ENCODE peak calls at places on chromosome 10, in eight cellular contexts. Z is AG10803, A is psoas muscle, W is mammary epithelial cell, K is mesothelial cell of epicardium, T is AG04450, D is body of pancreas, H is cardiac muscle cell. Y is an unnamed sample.

GRCh38 chr10:95502377-95502776 is 58.8 kb downstream of the SORBS1 start:
- DNase-seq in Z (no peak), A (no peak), W (no peak), K (no peak), T (no peak), D (no peak), H (no peak), Y (no peak)

GRCh38 chr10:85548038-85548437 is 818.6 kb downstream of the GRID1 start:
- DNase-seq in Z (peak), A (no peak), W (peak), K (no peak), T (no peak), D (peak), H (peak), Y (no peak)

GRCh38 chr10:128318366-128318765 is 192.1 kb upstream of the MKI67 start:
- DNase-seq in Z (no peak), A (no peak), W (no peak), K (no peak), T (no peak), D (no peak), H (peak), Y (no peak)

GRCh38 chr10:71161429-71161828 is 50.9 kb upstream of the UNC5B start:
- DNase-seq in Z (no peak), A (no peak), W (peak), K (no peak), T (no peak), D (no peak), H (no peak), Y (no peak)

GRCh38 chr10:20948723-20949327 is 51.7 kb upstream of the NEBL start:
- DNase-seq in Z (no peak), A (no peak), W (no peak), K (no peak), T (no peak), D (no peak), H (no peak), Y (no peak)

GRCh38 chr10:129498680-129499079 is 31.6 kb downstream of the MGMT start:
- DNase-seq in Z (no peak), A (no peak), W (no peak), K (no peak), T (no peak), D (no peak), H (no peak), Y (no peak)

GRCh38 chr10:30637881-30638467 is 8.4 kb upstream of the LYZL2 start:
- DNase-seq in Z (peak), A (no peak), W (peak), K (no peak), T (peak), D (no peak), H (no peak), Y (peak)

GRCh38 chr10:80407836-80408197 is 534 bp upstream of the PRXL2A start:
- DNase-seq in Z (no peak), A (peak), W (peak), K (no peak), T (no peak), D (peak), H (no peak), Y (no peak)

GRCh38 chr10:26556756-26557640 is 118.9 kb downstream of the APBB1IP start:
- DNase-seq in Z (peak), A (no peak), W (peak), K (no peak), T (no peak), D (peak), H (peak), Y (peak)

GRCh38 chr10:7457478-7458316 is 46.9 kb upstream of the SFMBT2 start:
- DNase-seq in Z (no peak), A (no peak), W (no peak), K (no peak), T (no peak), D (no peak), H (no peak), Y (no peak)

GRCh38 chr10:130745831-130746230 is 565.7 kb downstream of the TCERG1L start:
- DNase-seq in Z (no peak), A (peak), W (no peak), K (no peak), T (no peak), D (no peak), H (no peak), Y (no peak)

GRCh38 chr10:35794703-35795102 is 152.6 kb upstream of the FZD8 start:
- DNase-seq in Z (no peak), A (no peak), W (no peak), K (no peak), T (no peak), D (no peak), H (no peak), Y (no peak)

GRCh38 chr10:116122664-116123063 is 150.3 kb downstream of the GFRA1 start:
- DNase-seq in Z (no peak), A (no peak), W (no peak), K (no peak), T (no peak), D (no peak), H (no peak), Y (no peak)

DNA sequence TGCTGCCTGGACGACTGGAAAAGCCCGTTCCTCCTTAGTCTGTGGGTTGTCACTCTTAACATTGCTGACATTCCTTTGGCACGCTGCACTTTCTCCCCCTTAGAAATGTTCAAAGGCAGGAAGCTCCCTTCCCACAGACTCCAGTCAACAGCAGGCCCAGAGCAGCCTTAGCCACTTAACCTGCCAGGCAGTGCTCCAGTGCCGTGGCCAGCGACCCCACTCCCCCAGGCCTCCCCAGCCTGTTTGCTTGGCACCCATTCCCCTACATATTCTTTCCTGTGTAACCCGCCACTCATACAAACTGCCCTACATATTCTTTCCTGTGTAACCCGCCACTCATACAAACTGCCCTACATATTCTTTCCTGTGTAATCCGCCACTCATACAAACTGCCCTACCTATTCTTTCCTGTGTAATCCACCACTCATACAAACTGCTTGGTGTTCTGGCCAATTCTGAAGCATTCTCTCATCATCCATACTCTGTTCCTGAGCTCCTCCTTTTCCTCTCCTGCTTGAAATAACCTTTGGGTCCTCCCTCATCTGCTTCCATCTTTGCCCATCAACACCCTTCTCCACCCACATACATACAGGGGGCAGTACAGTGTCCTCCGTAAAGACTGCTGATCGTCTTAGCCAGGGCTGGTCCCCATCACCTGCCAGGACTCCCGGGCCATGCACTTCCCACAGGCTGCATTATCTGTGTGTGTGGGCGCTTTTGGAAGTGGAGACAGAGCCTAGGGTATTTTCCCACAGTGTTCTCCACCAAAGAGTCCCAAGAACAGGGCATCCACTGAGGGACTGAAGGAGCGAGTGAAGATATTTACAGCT is 57.3 kb downstream of the ADARB2 start:
- DNase-seq in Z (no peak), A (no peak), W (no peak), K (no peak), T (no peak), D (no peak), H (peak), Y (no peak)
- TF ChIP-seq CTCF in Z (no peak), A (no peak), W (no peak), K (no peak), T (no peak), D (no peak), H (no peak), Y (no peak)

DNA sequence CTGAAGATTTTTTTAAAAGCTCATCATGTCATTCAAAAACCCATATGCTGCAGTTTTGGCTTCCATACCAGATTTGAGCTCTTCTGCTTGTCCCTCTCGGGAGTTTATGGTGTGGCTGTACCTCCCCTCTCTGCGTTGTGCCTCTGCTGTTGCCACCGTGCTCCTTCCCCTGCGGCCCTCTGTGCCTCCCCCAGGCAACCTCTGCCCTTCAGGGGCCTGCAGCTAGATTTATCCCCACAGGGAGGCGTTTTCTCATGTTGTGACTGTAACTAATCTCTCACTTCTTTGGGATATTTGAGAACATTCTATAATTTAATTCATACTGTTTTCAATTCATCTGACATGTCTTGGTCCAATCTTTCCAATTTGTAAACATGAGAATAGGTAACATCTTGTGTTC is 52.7 kb downstream of the TASOR2 start:
- DNase-seq in Z (no peak), A (no peak), W (no peak), K (no peak), T (no peak), D (no peak), H (no peak), Y (no peak)
- TF ChIP-seq CTCF in Z (no peak), A (no peak), W (no peak), K (no peak), T (no peak), D (no peak), H (no peak), Y (no peak)

DNA sequence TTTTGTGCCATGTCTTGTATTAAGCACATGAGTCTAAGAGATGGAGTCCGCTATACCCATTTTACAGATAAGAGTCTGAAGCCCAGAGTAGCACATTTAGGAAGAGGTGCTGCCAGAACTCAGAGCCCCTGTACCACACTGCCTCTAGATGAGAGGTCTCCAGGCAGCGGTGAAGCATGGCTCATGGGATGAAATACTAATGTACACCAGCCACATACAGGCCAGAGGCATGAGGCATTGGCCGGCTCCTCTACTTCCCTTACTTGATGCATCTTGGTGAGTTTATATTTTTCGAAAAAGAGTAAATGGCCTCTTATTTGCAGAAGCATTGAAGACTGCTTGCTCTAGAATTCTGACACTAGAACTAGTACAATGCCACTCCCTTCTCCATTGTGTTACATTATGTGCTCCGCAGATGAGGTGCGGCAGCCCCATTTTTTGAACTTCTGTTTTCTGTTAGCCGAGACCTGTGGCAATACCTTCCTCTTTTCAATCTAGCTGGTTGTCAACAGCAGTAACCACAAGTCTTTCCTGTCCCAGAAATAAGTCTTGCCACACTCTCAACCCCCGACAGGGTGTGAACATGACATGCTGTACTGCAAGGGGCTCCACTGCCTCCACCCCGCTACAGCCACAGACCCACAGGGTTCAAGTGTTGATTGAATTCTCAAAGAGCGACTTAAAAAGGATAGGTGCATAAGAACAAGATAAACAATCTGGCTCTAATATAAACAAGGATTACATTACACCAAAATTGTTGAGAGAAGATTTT is 145.3 kb downstream of the CELF2 start:
- DNase-seq in Z (no peak), A (peak), W (no peak), K (no peak), T (no peak), D (peak), H (peak), Y (no peak)
- TF ChIP-seq CTCF in Z (no peak), A (no peak), W (no peak), K (no peak), T (no peak), D (no peak), H (no peak), Y (no peak)

DNA sequence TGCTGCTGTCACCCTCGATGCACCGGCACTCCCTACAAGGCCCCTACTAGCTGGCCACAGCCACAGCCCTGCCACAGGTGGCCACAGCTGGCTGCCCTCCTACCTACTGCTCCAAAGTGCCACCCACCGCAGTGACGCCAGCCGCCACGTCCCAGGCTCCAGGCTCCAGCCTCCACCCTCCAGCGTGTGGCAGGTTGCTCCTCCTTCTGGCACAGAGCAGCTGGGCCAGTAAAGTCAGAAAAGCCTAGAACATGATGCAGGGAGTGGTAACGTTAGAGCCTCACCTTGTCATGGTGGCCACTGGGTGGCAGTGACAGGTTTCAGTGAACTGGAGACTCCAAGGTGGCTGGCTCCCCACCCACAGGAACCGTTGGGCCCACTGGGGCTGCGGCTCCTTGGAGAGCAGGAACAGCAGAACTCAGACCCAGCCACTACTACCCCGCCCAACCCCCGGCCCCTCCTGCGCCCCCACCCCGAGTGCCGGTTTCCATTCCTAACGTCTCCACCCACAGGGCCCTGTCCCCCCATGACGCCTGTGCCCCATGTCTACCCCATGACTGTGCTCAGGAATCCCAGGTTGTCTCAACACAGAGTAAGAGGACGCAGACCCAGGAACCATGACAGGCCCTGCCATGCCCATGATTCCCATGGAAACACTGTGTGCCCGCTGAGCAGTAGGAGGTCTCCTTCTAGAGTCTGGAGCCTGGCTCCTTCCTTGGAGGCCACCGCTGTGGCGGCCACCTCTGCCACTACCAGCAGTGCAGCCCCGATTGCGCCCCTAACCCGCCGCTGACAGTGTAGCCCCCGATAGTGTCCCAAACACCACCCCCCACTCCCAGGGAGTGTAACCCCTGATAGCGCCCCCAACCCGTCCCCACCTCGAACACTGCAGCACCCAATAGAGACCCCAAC is 52.3 kb upstream of the ZNF33B start:
- DNase-seq in Z (no peak), A (no peak), W (no peak), K (no peak), T (no peak), D (peak), H (no peak), Y (no peak)
- TF ChIP-seq CTCF in Z (no peak), A (no peak), W (no peak), K (no peak), T (no peak), D (no peak), H (no peak), Y (no peak)

GRCh38 chr10:92638037-92638436 is 45.1 kb downstream of the KIF11 start:
- DNase-seq in Z (no peak), A (no peak), W (no peak), K (no peak), T (no peak), D (no peak), H (no peak), Y (no peak)

GRCh38 chr10:92641492-92641891 is 48.3 kb upstream of the HHEX start:
- DNase-seq in Z (no peak), A (no peak), W (no peak), K (no peak), T (no peak), D (no peak), H (no peak), Y (no peak)

DNA sequence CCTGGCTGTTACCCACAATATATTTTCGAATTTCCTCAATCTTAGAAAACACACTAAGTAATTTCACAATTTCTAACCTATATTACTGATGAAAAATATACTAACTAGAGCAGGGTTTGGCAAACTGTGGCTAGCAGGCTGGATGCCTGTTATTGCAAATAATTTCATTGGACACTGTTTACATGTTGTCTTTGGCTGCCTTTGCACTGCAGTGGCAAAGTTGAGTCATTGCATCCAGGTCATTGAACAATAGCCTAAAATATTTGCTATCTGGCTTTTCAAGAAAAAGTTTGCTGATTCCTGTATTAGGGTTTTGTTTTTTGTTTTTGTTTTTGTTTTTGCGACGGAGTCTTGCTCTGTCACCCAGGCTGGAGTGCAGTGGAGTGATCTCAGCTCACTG is 47.2 kb downstream of the KIF11 start:
- DNase-seq in Z (peak), A (no peak), W (peak), K (no peak), T (no peak), D (no peak), H (no peak), Y (peak)
- TF ChIP-seq CTCF in Z (peak), A (no peak), W (peak), K (no peak), T (no peak), D (no peak), H (peak), Y (peak)